ENCODE peak calls at places on chromosomes 5 and 9, in five cellular contexts. U, Z, C, K and H are unnamed samples.

GRCh38 chr5:96876292-96876850 is at the start of gene ERAP2:
- DNase-seq in U (no peak), Z (peak), C (no peak), K (peak), H (peak)

GRCh38 chr5:165029471-165029870 is 1524.1 kb downstream of the MAT2B start:
- DNase-seq in Z (peak), U (no peak), K (no peak), C (no peak), H (no peak)

GRCh38 chr9:116686135-116686534 is 970 bp upstream of the TRIM32 start:
- DNase-seq in U (no peak), C (no peak), K (no peak), Z (peak), H (no peak)

GRCh38 chr9:93586290-93587057 is 10.1 kb downstream of the PHF2 start:
- DNase-seq in Z (no peak), U (no peak), K (no peak), C (no peak), H (no peak)

GRCh38 chr5:43646997-43647396 is 44.0 kb downstream of the NNT start:
- DNase-seq in K (no peak), Z (peak), C (no peak), U (no peak), H (peak)

GRCh38 chr5:69074664-69075521 is 18.9 kb upstream of the SLC30A5 start:
- DNase-seq in C (no peak), K (no peak), U (no peak), Z (no peak), H (no peak)

GRCh38 chr9:97858393-97858713 is 5.3 kb downstream of the FOXE1 start:
- DNase-seq in U (no peak), C (no peak), Z (no peak), K (no peak), H (no peak)

GRCh38 chr9:98637381-98637780 is 71.4 kb downstream of the GABBR2 start:
- DNase-seq in U (no peak), Z (peak), K (no peak), C (no peak), H (peak)

GRCh38 chr9:85421641-85422040 is 320.1 kb downstream of the AGTPBP1 start:
- DNase-seq in K (no peak), U (no peak), C (no peak), Z (no peak), H (peak)

GRCh38 chr5:88659529-88660325 is 223.3 kb downstream of the MEF2C start:
- DNase-seq in C (no peak), U (no peak), K (no peak), Z (no peak), H (no peak)

GRCh38 chr5:31113101-31113500 is 80.4 kb upstream of the CDH6 start:
- DNase-seq in K (no peak), C (no peak), Z (peak), U (no peak), H (peak)